ENCODE peak calls at places on chromosomes 6 and 20, in nine cellular contexts. V is heart left ventricle, I is HCT116, G is mucosa of descending colon, P is neural progenitor cell, T is lower lobe of right lung, C is HFF-Myc, H is suprapubic skin, E is GM23338. B is an unnamed sample.

GRCh38 chr20:3405139-3405538 is 2.3 kb downstream of the DNAAF9 start:
- DNase-seq in V (no peak), I (no peak), G (no peak), P (no peak), T (no peak), C (no peak), H (no peak), E (no peak), B (no peak)

GRCh38 chr6:38160831-38161230 is 341.3 kb downstream of the ZFAND3 start:
- DNase-seq in V (no peak), I (no peak), G (no peak), P (no peak), T (no peak), C (no peak), H (no peak), E (no peak), B (no peak)

GRCh38 chr20:2151805-2152727 is 50.4 kb downstream of the STK35 start:
- DNase-seq in V (no peak), I (no peak), G (no peak), P (no peak), T (no peak), C (peak; percentile 56), H (no peak), E (no peak), B (no peak)

GRCh38 chr6:108660251-108660650 is 99.5 kb downstream of the FOXO3 start:
- DNase-seq in V (no peak), I (no peak), G (no peak), P (no peak), T (no peak), C (no peak), H (no peak), E (no peak), B (no peak)

GRCh38 chr20:25508083-25508770 is 77.1 kb downstream of the NINL start:
- DNase-seq in V (no peak), I (no peak), G (no peak), P (no peak), T (no peak), C (no peak), H (peak; percentile 39), E (no peak), B (no peak)

GRCh38 chr6:79127660-79128059 is 49.6 kb upstream of the PHIP start:
- DNase-seq in V (no peak), I (no peak), G (no peak), P (peak; percentile 5), T (peak; percentile 32), C (no peak), H (no peak), E (peak; percentile 64), B (no peak)

GRCh38 chr6:33194431-33194979 is 2.2 kb upstream of the COL11A2 start:
- DNase-seq in V (no peak), I (no peak), G (no peak), P (no peak), T (no peak), C (no peak), H (no peak), E (no peak), B (no peak)

GRCh38 chr20:2109425-2110210 is 8.0 kb downstream of the STK35 start:
- DNase-seq in V (no peak), I (no peak), G (peak; percentile 41), P (no peak), T (no peak), C (no peak), H (no peak), E (no peak), B (no peak)

GRCh38 chr20:59063358-59064213 is 21.0 kb upstream of the PRELID3B start:
- DNase-seq in V (peak; percentile 65), I (peak; percentile 75), G (no peak), P (peak; percentile 28), T (no peak), C (peak; percentile 75), H (no peak), E (no peak), B (no peak)

GRCh38 chr20:56361888-56362287 is 3.1 kb downstream of the FAM210B start:
- DNase-seq in V (no peak), I (no peak), G (no peak), P (no peak), T (no peak), C (no peak), H (no peak), E (no peak), B (no peak)

GRCh38 chr6:158987657-158988056 is 12.3 kb downstream of the RSPH3 start:
- DNase-seq in V (no peak), I (no peak), G (no peak), P (no peak), T (no peak), C (no peak), H (no peak), E (no peak), B (no peak)

GRCh38 chr20:38454556-38455473 is 17.8 kb upstream of the RALGAPB start:
- DNase-seq in V (no peak), I (no peak), G (no peak), P (no peak), T (no peak), C (no peak), H (no peak), E (no peak), B (no peak)

GRCh38 chr20:21046413-21047070 is 59.6 kb downstream of the LINC00237 start:
- DNase-seq in V (no peak), I (no peak), G (no peak), P (no peak), T (no peak), C (no peak), H (no peak), E (no peak), B (no peak)

GRCh38 chr6:24935753-24936152 is at the start of gene RIPOR2:
- DNase-seq in V (peak; percentile 69), I (no peak), G (peak; percentile 43), P (peak; percentile 67), T (peak; percentile 80), C (no peak), H (no peak), E (peak; percentile 87), B (no peak)

GRCh38 chr6:135424385-135424784 is 73.2 kb downstream of the AHI1 start:
- DNase-seq in V (no peak), I (no peak), G (no peak), P (no peak), T (no peak), C (no peak), H (no peak), E (no peak), B (no peak)

GRCh38 chr6:106125925-106126435 is 39.8 kb downstream of the PRDM1 start:
- DNase-seq in V (no peak), I (no peak), G (peak; percentile 61), P (no peak), T (no peak), C (no peak), H (no peak), E (no peak), B (no peak)

GRCh38 chr6:159037746-159038290 is 7.0 kb downstream of the TAGAP start:
- DNase-seq in V (no peak), I (no peak), G (no peak), P (no peak), T (no peak), C (no peak), H (no peak), E (no peak), B (no peak)

GRCh38 chr6:22152871-22153270 is 144.0 kb downstream of the PRL start:
- DNase-seq in V (no peak), I (no peak), G (no peak), P (no peak), T (no peak), C (no peak), H (no peak), E (no peak), B (no peak)

GRCh38 chr6:162845972-162846371 is 118.2 kb downstream of the PACRG start:
- DNase-seq in V (no peak), I (no peak), G (no peak), P (peak; percentile 18), T (no peak), C (no peak), H (no peak), E (no peak), B (no peak)

GRCh38 chr20:46021361-46022359 is 7.4 kb upstream of the SLC12A5 start:
- DNase-seq in V (no peak), I (no peak), G (peak; percentile 54), P (peak; percentile 96), T (no peak), C (no peak), H (no peak), E (peak; percentile 97), B (no peak)

GRCh38 chr6:87656857-87657256 is 45.2 kb downstream of the AKIRIN2 start:
- DNase-seq in V (no peak), I (no peak), G (no peak), P (no peak), T (no peak), C (no peak), H (no peak), E (no peak), B (no peak)

GRCh38 chr20:50286609-50287008 is 96.0 kb downstream of the CEBPB start:
- DNase-seq in V (no peak), I (no peak), G (no peak), P (no peak), T (no peak), C (peak; percentile 83), H (peak; percentile 91), E (no peak), B (no peak)

GRCh38 chr6:15343490-15344185 is 97.8 kb downstream of the JARID2 start:
- DNase-seq in V (no peak), I (no peak), G (no peak), P (no peak), T (no peak), C (no peak), H (no peak), E (no peak), B (no peak)
- H3K4me3 ChIP-seq in V (no peak overlapping the region), I (no peak overlapping the region), G (no peak overlapping the region), P (no peak overlapping the region), T (no peak overlapping the region), C (no peak overlapping the region), H (no peak overlapping the region), E (no peak overlapping the region), B (no peak overlapping the region)

GRCh38 chr6:49606696-49607390 is 29.8 kb downstream of the RHAG start:
- DNase-seq in V (no peak), I (peak; percentile 93), G (no peak), P (peak; percentile 84), T (no peak), C (peak; percentile 88), H (no peak), E (peak; percentile 78), B (peak; percentile 52)
- H3K4me3 ChIP-seq in V (no peak overlapping the region), I (no peak overlapping the region), G (no peak overlapping the region), P (no peak overlapping the region), T (no peak overlapping the region), C (no peak overlapping the region), H (no peak overlapping the region), E (peak overlapping the region; percentile 6), B (no peak overlapping the region)

GRCh38 chr6:127366281-127367022 is 23.0 kb upstream of the ECHDC1 start:
- DNase-seq in V (no peak), I (peak; percentile 92), G (no peak), P (no peak), T (no peak), C (peak; percentile 91), H (no peak), E (peak; percentile 47), B (peak; percentile 68)
- H3K4me3 ChIP-seq in V (no peak overlapping the region), I (peak overlapping the region; percentile 19), G (no peak overlapping the region), P (no peak overlapping the region), T (no peak overlapping the region), C (no peak overlapping the region), H (no peak overlapping the region), E (no peak overlapping the region), B (peak overlapping the region; percentile 23)

DNA sequence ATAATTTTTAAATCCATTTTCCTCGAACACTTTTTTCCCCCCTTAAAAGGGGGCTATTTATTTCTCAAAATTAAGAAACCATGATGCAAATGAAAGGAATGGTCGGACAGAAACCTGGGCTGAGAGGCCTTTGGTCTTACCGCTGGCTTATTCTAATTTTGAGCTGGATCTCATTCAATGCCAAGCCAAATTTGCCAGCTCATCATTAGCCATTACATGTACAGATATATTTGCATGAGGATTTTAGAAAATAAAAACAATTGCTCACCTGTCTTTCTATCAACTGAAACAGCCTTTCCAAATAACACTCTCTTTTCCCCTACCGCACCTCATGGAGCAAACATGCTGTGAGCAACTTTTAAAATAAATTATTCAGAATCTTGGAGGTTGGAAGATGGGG is 219.5 kb upstream of the DTNBP1 start:
- DNase-seq in V (no peak), I (no peak), G (no peak), P (no peak), T (no peak), C (no peak), H (no peak), E (no peak), B (no peak)
- H3K4me3 ChIP-seq in V (no peak overlapping the region), I (no peak overlapping the region), G (no peak overlapping the region), P (no peak overlapping the region), T (no peak overlapping the region), C (no peak overlapping the region), H (no peak overlapping the region), E (no peak overlapping the region), B (no peak overlapping the region)

B was measured in Panc1.